ENCODE peak calls at places on chromosomes 13 and 19, in nine cellular contexts. V is tibial nerve, G is A549, I is ovary, R is upper lobe of left lung, O is K562, W is stomach, E is suprapubic skin, L is sigmoid colon. C is an unnamed sample.

GRCh38 chr19:13181747-13182388 is 31.7 kb downstream of the IER2 start:
- DNase-seq in O (peak; percentile 27), W (peak; percentile 76), E (no peak), V (peak; percentile 50), R (no peak), L (peak; percentile 90), I (peak; percentile 39), G (no peak), C (peak; percentile 79)

GRCh38 chr19:10290439-10290875 is 705 bp downstream of the ICAM5 start:
- DNase-seq in V (no peak), O (no peak), E (no peak), L (no peak), W (no peak), R (no peak), G (no peak), I (no peak), C (peak; percentile 15)

GRCh38 chr19:19475845-19476828 is 39.2 kb downstream of the TSSK6 start:
- DNase-seq in L (no peak), I (no peak), W (no peak), O (peak; percentile 48), V (no peak), E (no peak), G (peak; percentile 44), R (no peak), C (no peak)

GRCh38 chr19:33616346-33616745 is 5.4 kb upstream of the CHST8 start:
- DNase-seq in R (no peak), O (no peak), I (no peak), L (no peak), G (no peak), E (no peak), V (no peak), W (no peak), C (no peak)

GRCh38 chr13:110509971-110510786 is 51.3 kb downstream of the RAB20 start:
- DNase-seq in I (no peak), V (no peak), E (no peak), G (no peak), W (no peak), O (peak; percentile 67), L (no peak), R (no peak), C (no peak)

GRCh38 chr19:39607021-39607420 is 4.7 kb downstream of the LGALS13 start:
- DNase-seq in O (no peak), I (no peak), E (no peak), W (no peak), V (no peak), G (no peak), R (no peak), L (no peak), C (no peak)

GRCh38 chr13:30659980-30660379 is 42.3 kb downstream of the USPL1 start:
- DNase-seq in E (no peak), W (no peak), G (no peak), V (no peak), O (no peak), R (no peak), I (no peak), L (no peak), C (no peak)

GRCh38 chr19:58274771-58275199 is 4.0 kb upstream of the ZNF8 start:
- DNase-seq in L (no peak), G (no peak), O (no peak), E (no peak), W (no peak), I (no peak), R (no peak), V (no peak), C (no peak)

GRCh38 chr13:72839831-72840426 is 58.0 kb downstream of the PIBF1 start:
- DNase-seq in I (no peak), E (no peak), V (no peak), O (peak; percentile 32), L (no peak), G (peak; percentile 60), W (peak; percentile 72), R (peak; percentile 58), C (peak; percentile 79)

GRCh38 chr13:22271963-22272362 is 601.1 kb downstream of the FGF9 start:
- DNase-seq in L (no peak), I (no peak), W (no peak), G (no peak), O (no peak), E (no peak), V (no peak), R (no peak), C (no peak)

GRCh38 chr13:113835461-113836274 is 28.2 kb downstream of the GAS6 start:
- DNase-seq in L (no peak), G (peak; percentile 48), E (no peak), O (no peak), W (no peak), R (no peak), I (no peak), V (no peak), C (no peak)

GRCh38 chr13:44870456-44870929 is 118.8 kb downstream of the NUFIP1 start:
- DNase-seq in I (peak; percentile 28), W (peak; percentile 95), G (no peak), L (no peak), O (no peak), V (peak; percentile 28), R (peak; percentile 89), E (no peak), C (peak; percentile 68)

GRCh38 chr19:33502991-33503790 is 18.4 kb downstream of the PEPD start:
- DNase-seq in W (no peak), R (no peak), I (no peak), V (no peak), E (no peak), G (no peak), L (peak; percentile 50), O (no peak), C (no peak)

GRCh38 chr19:53818756-53819155 is 5.4 kb downstream of the NLRP12 start:
- DNase-seq in E (no peak), L (no peak), G (no peak), I (no peak), W (no peak), O (no peak), R (no peak), V (no peak), C (no peak)

GRCh38 chr13:63944896-63945295 is 2529.2 kb upstream of the PCDH20 start:
- DNase-seq in G (no peak), L (no peak), V (no peak), W (no peak), O (no peak), R (no peak), I (no peak), E (no peak), C (no peak)

GRCh38 chr13:25678398-25678797 is 306.6 kb downstream of the ATP8A2 start:
- DNase-seq in G (no peak), W (peak; percentile 81), L (no peak), E (no peak), R (no peak), I (no peak), O (no peak), V (no peak), C (peak; percentile 11)

GRCh38 chr13:40664100-40665060 is 2.1 kb downstream of the FOXO1 start:
- DNase-seq in I (peak; percentile 60), O (peak; percentile 53), G (peak; percentile 46), L (peak; percentile 83), W (peak; percentile 82), V (peak; percentile 66), E (peak; percentile 86), R (peak; percentile 86), C (peak; percentile 90)
- TF ChIP-seq POLR2A in I (no peak), O (no peak), G (no peak), L (no peak), W (no peak), V (no peak), E (peak; percentile 55), R (peak; percentile 77), C (peak; percentile 53)

DNA sequence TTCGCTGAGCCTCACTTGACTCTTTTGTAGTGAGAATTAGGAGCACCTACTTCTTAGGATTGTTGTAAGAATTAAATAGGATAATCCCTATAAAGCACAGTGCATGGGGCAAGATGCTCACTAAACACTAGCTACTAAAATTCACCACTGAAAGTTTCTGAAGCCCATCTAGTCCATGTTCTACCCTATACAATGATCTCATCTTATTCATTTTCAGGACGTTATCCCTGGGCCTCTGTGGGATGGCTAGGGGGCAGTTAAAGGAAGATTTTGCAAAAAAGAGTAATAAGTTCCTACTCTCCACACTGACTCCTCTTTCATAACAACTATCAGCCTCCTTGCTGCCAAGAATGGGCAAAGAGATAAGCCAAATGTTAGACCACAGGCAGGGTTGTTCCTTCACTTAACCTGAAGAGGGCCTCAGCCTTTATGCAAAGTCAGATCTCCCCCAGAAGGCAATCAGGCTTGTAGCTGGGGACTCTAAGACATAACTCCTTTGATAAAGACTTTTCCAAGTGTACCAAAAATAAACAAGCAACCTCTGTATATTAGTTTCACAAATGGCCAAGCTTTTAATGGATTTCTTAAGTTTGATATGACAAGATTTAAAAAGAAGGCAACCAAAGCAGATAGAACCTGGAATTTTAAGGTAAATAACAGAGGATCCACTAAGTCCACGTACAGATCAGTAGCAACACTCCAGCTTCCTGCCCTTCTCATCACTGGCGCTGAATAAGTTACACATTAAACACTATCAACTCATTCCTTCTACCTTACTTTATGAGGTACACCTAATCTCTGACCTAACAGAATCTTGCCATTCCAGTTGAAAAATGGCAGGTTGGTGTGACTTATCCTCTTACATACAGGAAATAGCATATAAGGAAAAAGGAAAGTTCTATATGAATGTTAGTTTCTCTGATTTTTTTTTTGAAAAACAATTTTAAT is 44.4 kb downstream of the ELF1 start:
- DNase-seq in G (peak; percentile 58), O (peak; percentile 69), L (no peak), V (no peak), R (peak; percentile 44), I (no peak), W (no peak), E (no peak), C (peak; percentile 20)
- TF ChIP-seq EP300 in G (no peak), O (peak; percentile 54), L (no peak), V (no peak), R (no peak), I (no peak), W (no peak), E (no peak), C (no peak)

GRCh38 chr19:54871713-54872112 is 2.3 kb upstream of the FCAR start:
- DNase-seq in O (no peak), L (no peak), E (no peak), V (no peak), R (no peak), W (no peak), I (no peak), G (no peak), C (no peak)

GRCh38 chr19:54873990-54874389 is at the start of gene FCAR:
- DNase-seq in I (no peak), O (no peak), L (no peak), R (peak; percentile 55), G (no peak), E (peak; percentile 50), V (peak; percentile 7), W (no peak), C (no peak)

DNA sequence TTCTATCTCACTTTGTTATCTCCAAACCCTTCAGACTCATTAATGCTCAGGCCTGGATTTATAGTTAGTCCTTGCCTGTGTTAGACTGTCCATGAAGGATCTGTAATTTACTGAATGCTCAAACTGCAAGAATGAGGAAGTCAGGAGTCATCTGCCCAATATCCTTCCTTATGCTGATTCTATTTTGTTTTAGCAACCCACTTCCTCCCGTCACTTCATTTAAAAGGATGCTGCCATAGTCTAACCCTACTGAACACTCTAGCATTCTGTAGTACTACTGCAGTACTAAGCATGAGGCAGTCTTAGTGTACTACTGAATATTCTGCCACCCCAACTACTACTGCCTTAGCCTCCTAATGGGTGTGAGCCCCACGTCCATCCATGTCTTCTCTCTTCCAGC is 1.5 kb downstream of the FCAR start:
- DNase-seq in V (no peak), R (no peak), O (no peak), I (no peak), W (no peak), L (no peak), E (no peak), G (no peak), C (no peak)
- H3K4me3 ChIP-seq in V (no peak overlapping the region), R (no peak overlapping the region), O (no peak overlapping the region), I (no peak overlapping the region), W (no peak overlapping the region), L (no peak overlapping the region), E (no peak overlapping the region), G (no peak overlapping the region), C (no peak overlapping the region)

GRCh38 chr19:35755550-35756371 is 1.1 kb downstream of the HSPB6 start:
- DNase-seq in V (peak; percentile 84), I (peak; percentile 96), R (peak; percentile 35), L (peak; percentile 98), W (peak; percentile 60), O (no peak), E (peak; percentile 93), G (no peak), C (peak; percentile 79)
- TF ChIP-seq POLR2A in V (no peak), I (peak; percentile 49), R (no peak), L (peak; percentile 11), W (no peak), O (no peak), E (peak; percentile 5), G (peak; percentile 17), C (no peak)

C was measured in transverse colon.